ENCODE peak calls at places on chromosomes 12 and 14, in four cellular contexts. One of them, this sample, is unnamed.

GRCh38 chr14:31154956-31155355 is 52.6 kb downstream of the HECTD1 start:
- DNase-seq in choroid plexus epithelial cell: peak; percentile 38
- DNase-seq in brain microvascular endothelial cell: no peak
- DNase-seq in occipital lobe: no peak
- DNase-seq in this sample: no peak

GRCh38 chr12:50842637-50843493 is at the start of gene TMPRSS12:
- DNase-seq in choroid plexus epithelial cell: peak; percentile 48
- DNase-seq in brain microvascular endothelial cell: no peak
- DNase-seq in occipital lobe: no peak
- DNase-seq in this sample: no peak

GRCh38 chr12:93000026-93000425 is 70.9 kb upstream of the EEA1 start:
- DNase-seq in choroid plexus epithelial cell: no peak
- DNase-seq in brain microvascular endothelial cell: no peak
- DNase-seq in occipital lobe: no peak
- DNase-seq in this sample: no peak

GRCh38 chr12:121811434-121812319 is 7.9 kb downstream of the SETD1B start:
- DNase-seq in choroid plexus epithelial cell: peak; percentile 72
- DNase-seq in brain microvascular endothelial cell: peak; percentile 29
- DNase-seq in occipital lobe: no peak
- DNase-seq in this sample: peak; percentile 43

GRCh38 chr12:47729233-47729632 is 3.9 kb upstream of the ENDOU start:
- DNase-seq in choroid plexus epithelial cell: no peak
- DNase-seq in brain microvascular endothelial cell: no peak
- DNase-seq in occipital lobe: no peak
- DNase-seq in this sample: no peak

GRCh38 chr14:51638071-51638944 is 13.4 kb upstream of the FRMD6 start:
- DNase-seq in choroid plexus epithelial cell: peak; percentile 47
- DNase-seq in brain microvascular endothelial cell: no peak
- DNase-seq in occipital lobe: no peak
- DNase-seq in this sample: peak; percentile 53

GRCh38 chr14:104355949-104356737 is 217.8 kb downstream of the KIF26A start:
- DNase-seq in choroid plexus epithelial cell: no peak
- DNase-seq in brain microvascular endothelial cell: no peak
- DNase-seq in occipital lobe: no peak
- DNase-seq in this sample: no peak

GRCh38 chr14:77409131-77409533 is 14.2 kb downstream of the NOXRED1 start:
- DNase-seq in choroid plexus epithelial cell: peak; percentile 52
- DNase-seq in brain microvascular endothelial cell: no peak
- DNase-seq in occipital lobe: no peak
- DNase-seq in this sample: no peak

GRCh38 chr12:70671698-70672097 is 34.5 kb upstream of the PTPRB start:
- DNase-seq in choroid plexus epithelial cell: no peak
- DNase-seq in brain microvascular endothelial cell: no peak
- DNase-seq in occipital lobe: no peak
- DNase-seq in this sample: no peak

GRCh38 chr12:3568695-3569094 is 77.7 kb downstream of the PRMT8 start:
- DNase-seq in choroid plexus epithelial cell: no peak
- DNase-seq in brain microvascular endothelial cell: no peak
- DNase-seq in occipital lobe: no peak
- DNase-seq in this sample: no peak

GRCh38 chr14:55446127-55446736 is 5.8 kb upstream of the TBPL2 start:
- DNase-seq in choroid plexus epithelial cell: peak; percentile 89
- DNase-seq in brain microvascular endothelial cell: peak; percentile 76
- DNase-seq in occipital lobe: no peak
- DNase-seq in this sample: peak; percentile 71

GRCh38 chr14:106872619-106873446 is 1346.5 kb downstream of the TMEM121 start:
- DNase-seq in choroid plexus epithelial cell: no peak
- DNase-seq in brain microvascular endothelial cell: peak; percentile 6
- DNase-seq in occipital lobe: no peak
- DNase-seq in this sample: peak; percentile 71

GRCh38 chr12:56676851-56677601 is 11.1 kb downstream of the PTGES3 start:
- DNase-seq in choroid plexus epithelial cell: no peak
- DNase-seq in brain microvascular endothelial cell: no peak
- DNase-seq in occipital lobe: no peak
- DNase-seq in this sample: no peak

GRCh38 chr14:31990959-31991541 is 86.1 kb upstream of the ARHGAP5 start:
- DNase-seq in choroid plexus epithelial cell: peak; percentile 51
- DNase-seq in brain microvascular endothelial cell: no peak
- DNase-seq in occipital lobe: no peak
- DNase-seq in this sample: peak; percentile 55

GRCh38 chr12:58388261-58388660 is 446.9 kb downstream of the ATP23 start:
- DNase-seq in choroid plexus epithelial cell: no peak
- DNase-seq in brain microvascular endothelial cell: no peak
- DNase-seq in occipital lobe: no peak
- DNase-seq in this sample: no peak

GRCh38 chr12:99911076-99911475 is 73.7 kb downstream of the ANKS1B start:
- DNase-seq in choroid plexus epithelial cell: peak; percentile 78
- DNase-seq in brain microvascular endothelial cell: peak; percentile 91
- DNase-seq in occipital lobe: no peak
- DNase-seq in this sample: peak; percentile 96

GRCh38 chr14:26872510-26872909 is 274.7 kb upstream of the NOVA1 start:
- DNase-seq in choroid plexus epithelial cell: no peak
- DNase-seq in brain microvascular endothelial cell: no peak
- DNase-seq in occipital lobe: peak; percentile 19
- DNase-seq in this sample: no peak

GRCh38 chr14:89351364-89351957 is 65.6 kb downstream of the FOXN3 start:
- DNase-seq in choroid plexus epithelial cell: peak; percentile 49
- DNase-seq in brain microvascular endothelial cell: no peak
- DNase-seq in occipital lobe: no peak
- DNase-seq in this sample: no peak

This sample was measured in kidney glomerular epithelial cell.